ENCODE peak calls at places on chromosomes 11 and 22, in four cellular contexts. Z is myocyte; B is stimulated activated CD4-positive, alpha-beta T cell treated with anti-CD3 and anti-CD28 coated beads, TNF-alpha, amount 100 ng/mL, for 24 hours; X is fibroblast of mammary gland. H is an unnamed sample.
A peak's percentile ranks its signal among the peaks of the same experiment; 100 is the strongest.

GRCh38 chr22:46112405-46112804 is 37.9 kb upstream of the PPARA start:
- DNase-seq in Z (no peak), B (no peak), X (peak; percentile 4), H (no peak)

GRCh38 chr11:67262731-67263675 is 3.3 kb upstream of the GRK2 start:
- DNase-seq in X (peak; percentile 87), Z (peak; percentile 82), B (no peak), H (peak; percentile 83)

GRCh38 chr22:48920776-48921241 is 906.9 kb downstream of the BRD1 start:
- DNase-seq in X (no peak), B (no peak), Z (no peak), H (no peak)

GRCh38 chr22:41768420-41768819 is 32.1 kb upstream of the CCDC134 start:
- DNase-seq in Z (no peak), B (no peak), X (peak; percentile 26), H (peak; percentile 49)

GRCh38 chr11:70399681-70400112 is 1.4 kb downstream of the CTTN start:
- DNase-seq in Z (peak; percentile 92), B (no peak), X (peak; percentile 96), H (peak; percentile 97)

GRCh38 chr11:64298966-64299846 is 952 bp upstream of the CATSPERZ start:
- DNase-seq in B (no peak), Z (peak; percentile 37), X (no peak), H (peak; percentile 33)

GRCh38 chr11:10418259-10418949 is 36.7 kb upstream of the AMPD3 start:
- DNase-seq in B (no peak), Z (no peak), X (peak; percentile 59), H (peak; percentile 6)

GRCh38 chr11:128187377-128187776 is 400.0 kb downstream of the ETS1 start:
- DNase-seq in B (no peak), X (no peak), Z (no peak), H (no peak)

GRCh38 chr22:38346506-38346905 is 29.3 kb upstream of the CSNK1E start:
- DNase-seq in X (no peak), Z (no peak), B (no peak), H (no peak)

GRCh38 chr11:132556316-132556715 is 976.0 kb downstream of the OPCML start:
- DNase-seq in X (no peak), Z (no peak), B (no peak), H (no peak)

H was measured in RPMI7951.